ENCODE peak calls at places on chromosome 10, in nine cellular contexts. G is activated T-cell treated with anti-CD3 and anti-CD28 coated beads for 48 hours; N is C1 segment of cervical spinal cord; B is activated naive CD4-positive, alpha-beta T cell treated with anti-CD3 and anti-CD28 coated beads for 36 hours; E is T-cell; Y is RWPE1; X is iris pigment epithelial cell; K is NCI-H1105; H is NCI-H774. M is an unnamed sample.
A peak's percentile ranks its signal among the peaks of the same experiment; 100 is the strongest.

GRCh38 chr10:131874991-131875451 is 25.8 kb upstream of the PPP2R2D start:
- DNase-seq in G (peak; percentile 63), N (no peak), B (peak; percentile 81), E (peak; percentile 50), Y (peak; percentile 85), X (peak; percentile 78), K (peak; percentile 73), H (peak; percentile 18), M (peak; percentile 80)

GRCh38 chr10:101291254-101292193 is 62.3 kb upstream of the LBX1 start:
- DNase-seq in G (peak; percentile 50), N (no peak), B (peak; percentile 55), E (peak; percentile 39), Y (peak; percentile 55), X (no peak), K (peak; percentile 52), H (no peak), M (no peak)

GRCh38 chr10:7409045-7409731 is 1.6 kb downstream of the SFMBT2 start:
- DNase-seq in G (peak; percentile 59), N (no peak), B (peak; percentile 82), E (peak; percentile 54), Y (peak; percentile 29), X (no peak), K (no peak), H (no peak), M (no peak)

GRCh38 chr10:97781541-97782331 is 9.9 kb upstream of the SFRP5 start:
- DNase-seq in G (no peak), N (no peak), B (peak; percentile 13), E (peak; percentile 29), Y (no peak), X (no peak), K (no peak), H (no peak), M (no peak)

GRCh38 chr10:36351159-36351558 is 709.1 kb upstream of the FZD8 start:
- DNase-seq in G (no peak), N (no peak), B (no peak), E (no peak), Y (no peak), X (no peak), K (no peak), H (no peak), M (peak; percentile 79)

GRCh38 chr10:11810313-11810766 is 12.8 kb upstream of the PROSER2 start:
- DNase-seq in G (no peak), N (no peak), B (no peak), E (no peak), Y (no peak), X (peak; percentile 49), K (no peak), H (no peak), M (no peak)

GRCh38 chr10:61836888-61837747 is 64.4 kb upstream of the ARID5B start:
- DNase-seq in G (no peak), N (no peak), B (no peak), E (no peak), Y (peak; percentile 68), X (peak; percentile 86), K (no peak), H (no peak), M (no peak)

GRCh38 chr10:122120008-122120744 is 131.2 kb downstream of the TACC2 start:
- DNase-seq in G (no peak), N (no peak), B (no peak), E (no peak), Y (no peak), X (no peak), K (no peak), H (no peak), M (no peak)

GRCh38 chr10:6236349-6237188 is 33.8 kb downstream of the PFKFB3 start:
- DNase-seq in G (no peak), N (no peak), B (no peak), E (no peak), Y (no peak), X (no peak), K (no peak), H (no peak), M (peak; percentile 55)

GRCh38 chr10:126252884-126253612 is 135.2 kb downstream of the ADAM12 start:
- DNase-seq in G (no peak), N (no peak), B (no peak), E (no peak), Y (peak; percentile 59), X (peak; percentile 90), K (no peak), H (no peak), M (no peak)

GRCh38 chr10:88019753-88020152 is 156.3 kb downstream of the PTEN start:
- DNase-seq in G (no peak), N (no peak), B (no peak), E (no peak), Y (no peak), X (no peak), K (no peak), H (no peak), M (no peak)

GRCh38 chr10:98745645-98746044 is 298.9 kb upstream of the HPS1 start:
- DNase-seq in G (no peak), N (no peak), B (no peak), E (no peak), Y (no peak), X (no peak), K (no peak), H (no peak), M (no peak)

GRCh38 chr10:79308969-79309665 is 38.2 kb upstream of the PPIF start:
- DNase-seq in G (no peak), N (no peak), B (no peak), E (no peak), Y (no peak), X (no peak), K (no peak), H (no peak), M (no peak)

GRCh38 chr10:30294506-30295280 is 54.4 kb downstream of the MTPAP start:
- DNase-seq in G (no peak), N (no peak), B (no peak), E (no peak), Y (no peak), X (no peak), K (peak; percentile 23), H (peak; percentile 2), M (no peak)

GRCh38 chr10:58511765-58512469 is 755 bp upstream of the BICC1 start:
- DNase-seq in G (no peak), N (no peak), B (no peak), E (no peak), Y (no peak), X (peak; percentile 34), K (no peak), H (no peak), M (no peak)

GRCh38 chr10:77405771-77406241 is 231.8 kb downstream of the KCNMA1 start:
- DNase-seq in G (peak; percentile 8), N (no peak), B (peak; percentile 13), E (no peak), Y (peak; percentile 81), X (peak; percentile 54), K (no peak), H (peak; percentile 84), M (peak; percentile 93)

GRCh38 chr10:89785095-89785494 is 83.7 kb downstream of the KIF20B start:
- DNase-seq in G (no peak), N (no peak), B (no peak), E (no peak), Y (no peak), X (no peak), K (no peak), H (no peak), M (no peak)

GRCh38 chr10:100744136-100744979 is 1.0 kb upstream of the PAX2 start:
- DNase-seq in G (no peak), N (no peak), B (peak; percentile 59), E (no peak), Y (no peak), X (no peak), K (no peak), H (no peak), M (peak; percentile 53)

GRCh38 chr10:14340051-14340744 is 9.5 kb upstream of the FRMD4A start:
- DNase-seq in G (no peak), N (no peak), B (no peak), E (no peak), Y (no peak), X (no peak), K (no peak), H (no peak), M (no peak)

GRCh38 chr10:89207801-89208551 is 859 bp upstream of the CH25H start:
- DNase-seq in G (no peak), N (no peak), B (peak; percentile 16), E (peak; percentile 11), Y (peak; percentile 42), X (peak; percentile 29), K (no peak), H (peak; percentile 4), M (peak; percentile 78)

GRCh38 chr10:119445935-119446317 is 96.6 kb downstream of the RGS10 start:
- DNase-seq in G (no peak), N (no peak), B (no peak), E (no peak), Y (no peak), X (no peak), K (no peak), H (no peak), M (no peak)

GRCh38 chr10:36640626-36641025 is 484.8 kb upstream of the ANKRD30A start:
- DNase-seq in G (no peak), N (no peak), B (no peak), E (no peak), Y (no peak), X (no peak), K (no peak), H (no peak), M (no peak)

GRCh38 chr10:102504179-102504975 is 605 bp downstream of the SUFU start:
- DNase-seq in G (peak; percentile 19), N (no peak), B (peak; percentile 43), E (no peak), Y (peak; percentile 33), X (peak; percentile 53), K (no peak), H (no peak), M (peak; percentile 74)

GRCh38 chr10:49398000-49398861 is 2.3 kb upstream of the DRGX start:
- DNase-seq in G (peak; percentile 58), N (no peak), B (peak; percentile 63), E (peak; percentile 51), Y (peak; percentile 84), X (peak; percentile 42), K (no peak), H (no peak), M (no peak)

GRCh38 chr10:91034042-91034441 is 113.2 kb upstream of the ANKRD1 start:
- DNase-seq in G (no peak), N (no peak), B (peak; percentile 53), E (peak; percentile 21), Y (no peak), X (no peak), K (no peak), H (no peak), M (no peak)

GRCh38 chr10:77244746-77245145 is 392.9 kb downstream of the KCNMA1 start:
- DNase-seq in G (no peak), N (no peak), B (no peak), E (no peak), Y (no peak), X (no peak), K (no peak), H (no peak), M (no peak)

GRCh38 chr10:95756796-95757657 is 1.1 kb downstream of the ENTPD1 start:
- DNase-seq in G (no peak), N (no peak), B (no peak), E (no peak), Y (no peak), X (no peak), K (no peak), H (no peak), M (no peak)

GRCh38 chr10:67612577-67613537 is 83.1 kb downstream of the CTNNA3 start:
- DNase-seq in G (peak; percentile 38), N (no peak), B (peak; percentile 75), E (peak; percentile 43), Y (no peak), X (peak; percentile 96), K (no peak), H (no peak), M (no peak)

GRCh38 chr10:1184541-1185415 is 128.6 kb downstream of the WDR37 start:
- DNase-seq in G (no peak), N (no peak), B (no peak), E (no peak), Y (no peak), X (no peak), K (no peak), H (no peak), M (peak; percentile 40)

GRCh38 chr10:3398825-3399646 is 226.5 kb upstream of the PITRM1 start:
- DNase-seq in G (no peak), N (no peak), B (no peak), E (no peak), Y (no peak), X (peak; percentile 24), K (no peak), H (no peak), M (no peak)

GRCh38 chr10:70960316-70960715 is 72.0 kb upstream of the PCBD1 start:
- DNase-seq in G (no peak), N (no peak), B (no peak), E (no peak), Y (no peak), X (no peak), K (no peak), H (no peak), M (no peak)

M was measured in sigmoid colon.